ENCODE peak calls at places on chromosomes 4 and X, in nine cellular contexts. K, M, D, S, W, Y, B, F and H are unnamed samples.

GRCh38 chrX:152895724-152896420 is 2.0 kb upstream of the ZNF185 start:
- DNase-seq in M (peak), Y (peak), S (no peak), K (no peak), W (no peak), B (no peak), D (no peak), F (peak), H (peak)

GRCh38 chr4:6610856-6611430 is 29.5 kb upstream of the MRFAP1 start:
- DNase-seq in F (no peak), W (no peak), K (no peak), B (no peak), M (no peak), S (no peak), Y (no peak), D (no peak), H (no peak)

GRCh38 chr4:139963708-139964107 is 190.3 kb downstream of the MAML3 start:
- DNase-seq in K (no peak), D (no peak), F (no peak), M (no peak), Y (no peak), S (no peak), B (no peak), W (no peak), H (no peak)

GRCh38 chrX:126141014-126141413 is 25.1 kb downstream of the DCAF12L2 start:
- DNase-seq in D (no peak), S (no peak), B (no peak), W (no peak), M (no peak), F (no peak), K (peak), Y (no peak), H (no peak)

GRCh38 chrX:153793291-153793690 is 884 bp downstream of the IDH3G start:
- DNase-seq in D (no peak), M (no peak), F (peak), W (no peak), S (no peak), K (peak), B (no peak), Y (no peak), H (no peak)

GRCh38 chr4:87717276-87718031 is 67.4 kb downstream of the DMP1 start:
- DNase-seq in B (no peak), M (peak), W (no peak), F (no peak), Y (no peak), K (no peak), S (no peak), D (no peak), H (no peak)

GRCh38 chrX:31266172-31267076 is 194.6 kb upstream of the FTHL17 start:
- DNase-seq in M (no peak), F (peak), W (peak), D (no peak), Y (peak), K (peak), S (no peak), B (peak), H (no peak)

GRCh38 chrX:96918864-96919263 is 35.2 kb downstream of the RPA4 start:
- DNase-seq in M (no peak), D (no peak), K (no peak), S (no peak), W (no peak), F (no peak), Y (no peak), B (no peak), H (no peak)

GRCh38 chr4:78002260-78002659 is 54.9 kb upstream of the FRAS1 start:
- DNase-seq in W (no peak), K (no peak), S (no peak), F (no peak), Y (no peak), M (no peak), B (no peak), D (no peak), H (no peak)

GRCh38 chr4:56979674-56980073 is 978 bp downstream of the POLR2B start:
- DNase-seq in Y (peak), K (peak), S (no peak), B (no peak), F (no peak), D (no peak), M (peak), W (no peak), H (no peak)

GRCh38 chrX:49069038-49069437 is 4.8 kb downstream of the PRAF2 start:
- DNase-seq in F (no peak), B (no peak), M (no peak), W (no peak), K (no peak), S (no peak), Y (no peak), D (no peak), H (no peak)

GRCh38 chr4:88792268-88792781 is 94.7 kb upstream of the NAP1L5 start:
- DNase-seq in K (no peak), M (peak), S (no peak), Y (peak), D (peak), F (peak), W (no peak), B (no peak), H (no peak)